ENCODE peak calls at places on chromosomes 11 and 22, in seven cellular contexts. One of them, this sample, is unnamed. For H3K4me1, the result is how much of the 10 kb centered on the place peaks cover.

GRCh38 chr22:43985532-43985931 is 30.3 kb downstream of the SAMM50 start:
- DNase-seq in CD8-positive, alpha-beta T cell: no peak
- DNase-seq in body of pancreas: no peak
- DNase-seq in left lung: no peak
- DNase-seq in esophagus squamous epithelium: no peak
- DNase-seq in osteoblast: no peak
- DNase-seq in adrenal gland: peak
- DNase-seq in this sample: no peak

GRCh38 chr11:18669211-18669593 is 29.4 kb upstream of the TMEM86A start:
- DNase-seq in adrenal gland: no peak
- DNase-seq in left lung: no peak
- DNase-seq in esophagus squamous epithelium: no peak
- DNase-seq in osteoblast: no peak
- DNase-seq in body of pancreas: peak
- DNase-seq in CD8-positive, alpha-beta T cell: no peak
- DNase-seq in this sample: no peak

GRCh38 chr11:115941481-115941993 is 437.3 kb upstream of the CADM1 start:
- DNase-seq in esophagus squamous epithelium: no peak
- DNase-seq in CD8-positive, alpha-beta T cell: no peak
- DNase-seq in left lung: peak
- DNase-seq in body of pancreas: peak
- DNase-seq in adrenal gland: peak
- DNase-seq in osteoblast: no peak
- DNase-seq in this sample: no peak

GRCh38 chr22:44130076-44130711 is 50.5 kb upstream of the PARVG start:
- DNase-seq in CD8-positive, alpha-beta T cell: no peak
- DNase-seq in adrenal gland: no peak
- DNase-seq in esophagus squamous epithelium: no peak
- DNase-seq in left lung: no peak
- DNase-seq in osteoblast: no peak
- DNase-seq in body of pancreas: no peak
- DNase-seq in this sample: no peak

GRCh38 chr22:39917776-39918493 is 17.1 kb downstream of the GRAP2 start:
- DNase-seq in left lung: no peak
- DNase-seq in esophagus squamous epithelium: no peak
- DNase-seq in osteoblast: no peak
- DNase-seq in body of pancreas: no peak
- DNase-seq in adrenal gland: no peak
- DNase-seq in CD8-positive, alpha-beta T cell: no peak
- DNase-seq in this sample: no peak

GRCh38 chr11:1878134-1879031 is 13.3 kb downstream of the PRR33 start:
- DNase-seq in adrenal gland: peak
- DNase-seq in left lung: no peak
- DNase-seq in body of pancreas: peak
- DNase-seq in esophagus squamous epithelium: no peak
- DNase-seq in osteoblast: peak
- DNase-seq in CD8-positive, alpha-beta T cell: no peak
- DNase-seq in this sample: no peak

GRCh38 chr11:65503923-65504670 is 5.3 kb downstream of the MALAT1 start:
- DNase-seq in left lung: no peak
- DNase-seq in adrenal gland: peak
- DNase-seq in body of pancreas: no peak
- DNase-seq in CD8-positive, alpha-beta T cell: no peak
- DNase-seq in esophagus squamous epithelium: no peak
- DNase-seq in osteoblast: peak
- DNase-seq in this sample: peak

GRCh38 chr11:1549355-1550330 is 22.4 kb downstream of the DUSP8 start:
- DNase-seq in esophagus squamous epithelium: no peak
- DNase-seq in CD8-positive, alpha-beta T cell: no peak
- DNase-seq in osteoblast: peak
- DNase-seq in adrenal gland: no peak
- DNase-seq in body of pancreas: no peak
- DNase-seq in left lung: no peak
- DNase-seq in this sample: no peak

GRCh38 chr22:17269607-17270261 is 50.5 kb upstream of the ADA2 start:
- DNase-seq in body of pancreas: no peak
- DNase-seq in osteoblast: peak
- DNase-seq in esophagus squamous epithelium: no peak
- DNase-seq in adrenal gland: no peak
- DNase-seq in CD8-positive, alpha-beta T cell: no peak
- DNase-seq in left lung: no peak
- DNase-seq in this sample: peak

GRCh38 chr11:82533628-82534353 is 199.9 kb downstream of the FAM181B start:
- DNase-seq in body of pancreas: no peak
- DNase-seq in osteoblast: no peak
- DNase-seq in left lung: no peak
- DNase-seq in CD8-positive, alpha-beta T cell: no peak
- DNase-seq in esophagus squamous epithelium: no peak
- DNase-seq in adrenal gland: no peak
- DNase-seq in this sample: no peak

GRCh38 chr11:38598413-38598812 is 2000.4 kb upstream of the RAG2 start:
- DNase-seq in esophagus squamous epithelium: no peak
- DNase-seq in left lung: no peak
- DNase-seq in osteoblast: no peak
- DNase-seq in CD8-positive, alpha-beta T cell: no peak
- DNase-seq in adrenal gland: no peak
- DNase-seq in body of pancreas: no peak
- DNase-seq in this sample: no peak

GRCh38 chr11:86579406-86579731 is 93.0 kb downstream of the ME3 start:
- DNase-seq in body of pancreas: no peak
- DNase-seq in osteoblast: no peak
- DNase-seq in adrenal gland: no peak
- DNase-seq in left lung: no peak
- DNase-seq in CD8-positive, alpha-beta T cell: no peak
- DNase-seq in esophagus squamous epithelium: no peak
- DNase-seq in this sample: no peak

DNA sequence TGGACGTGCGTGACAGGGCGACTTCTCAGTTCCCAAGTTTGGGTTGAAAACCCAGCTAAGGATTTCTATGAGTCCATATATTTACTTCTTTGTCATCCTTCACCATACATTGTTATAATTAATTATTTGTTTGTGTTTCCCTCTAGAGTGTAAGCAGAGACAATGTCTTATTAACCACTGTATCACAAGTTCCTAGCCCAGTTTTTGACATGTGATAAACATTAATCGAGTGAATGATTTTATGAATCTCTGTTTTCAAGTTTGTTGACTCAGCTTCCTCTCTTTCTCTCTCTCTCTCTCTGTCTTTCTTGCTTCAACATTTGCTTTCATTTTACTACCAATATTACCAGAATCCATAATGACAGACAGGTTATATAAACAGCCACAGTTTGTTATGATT is 1259.6 kb upstream of the TENM4 start:
- DNase-seq in esophagus squamous epithelium: no peak
- DNase-seq in osteoblast: no peak
- DNase-seq in adrenal gland: no peak
- DNase-seq in left lung: no peak
- DNase-seq in body of pancreas: no peak
- DNase-seq in CD8-positive, alpha-beta T cell: no peak
- DNase-seq in this sample: no peak
- H3K4me1 ChIP-seq in esophagus squamous epithelium: under half
- H3K4me1 ChIP-seq in osteoblast: under half
- H3K4me1 ChIP-seq in adrenal gland: under half
- H3K4me1 ChIP-seq in left lung: under half
- H3K4me1 ChIP-seq in body of pancreas: under half
- H3K4me1 ChIP-seq in CD8-positive, alpha-beta T cell: under half
- H3K4me1 ChIP-seq in this sample: under half

DNA sequence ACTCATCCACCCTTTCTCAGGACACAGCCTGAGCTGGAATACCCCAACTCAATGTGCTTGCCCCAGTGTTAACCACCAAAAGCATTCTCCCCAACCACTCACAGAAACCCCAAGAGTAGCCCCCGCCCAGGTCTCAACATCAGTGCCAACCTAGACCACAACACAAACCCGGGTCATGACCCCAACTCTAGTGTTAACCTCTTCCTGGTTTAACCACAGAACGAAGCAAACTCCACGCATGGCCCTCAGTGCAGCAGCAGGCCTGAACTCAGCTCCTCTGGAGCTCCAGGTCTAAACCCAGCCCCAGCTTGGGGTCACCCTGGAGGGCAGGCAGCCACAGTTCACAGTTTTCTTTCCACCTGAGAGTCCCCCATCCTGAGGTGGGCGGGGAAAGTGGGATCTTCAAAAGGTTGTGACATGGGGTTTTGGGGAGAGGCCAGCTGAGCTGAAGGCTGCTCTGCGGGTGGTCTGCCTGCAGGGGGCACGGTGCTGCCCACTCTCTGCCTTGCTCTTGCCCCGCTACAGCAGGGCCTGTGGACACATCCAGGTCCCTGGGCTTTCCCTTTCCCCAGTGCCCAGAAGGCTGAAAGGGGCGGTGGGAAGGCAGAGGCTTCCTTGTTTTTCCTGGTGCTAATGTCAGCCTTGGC is 37.9 kb downstream of the NECTIN1 start:
- DNase-seq in left lung: no peak
- DNase-seq in osteoblast: no peak
- DNase-seq in adrenal gland: no peak
- DNase-seq in esophagus squamous epithelium: no peak
- DNase-seq in CD8-positive, alpha-beta T cell: no peak
- DNase-seq in body of pancreas: no peak
- DNase-seq in this sample: no peak
- TF ChIP-seq CTCF in left lung: no peak
- TF ChIP-seq CTCF in osteoblast: no peak
- TF ChIP-seq CTCF in adrenal gland: no peak
- TF ChIP-seq CTCF in esophagus squamous epithelium: no peak
- TF ChIP-seq CTCF in CD8-positive, alpha-beta T cell: peak
- TF ChIP-seq CTCF in body of pancreas: no peak
- TF ChIP-seq CTCF in this sample: peak

GRCh38 chr11:15723966-15724365 is 609.2 kb downstream of the INSC start:
- DNase-seq in body of pancreas: no peak
- DNase-seq in left lung: no peak
- DNase-seq in esophagus squamous epithelium: no peak
- DNase-seq in CD8-positive, alpha-beta T cell: no peak
- DNase-seq in osteoblast: no peak
- DNase-seq in adrenal gland: no peak
- DNase-seq in this sample: no peak

GRCh38 chr11:15716550-15716949 is 601.8 kb downstream of the INSC start:
- DNase-seq in body of pancreas: no peak
- DNase-seq in left lung: no peak
- DNase-seq in CD8-positive, alpha-beta T cell: no peak
- DNase-seq in adrenal gland: no peak
- DNase-seq in esophagus squamous epithelium: no peak
- DNase-seq in osteoblast: no peak
- DNase-seq in this sample: peak

GRCh38 chr11:15724611-15725010 is 609.9 kb downstream of the INSC start:
- DNase-seq in body of pancreas: no peak
- DNase-seq in adrenal gland: no peak
- DNase-seq in left lung: no peak
- DNase-seq in CD8-positive, alpha-beta T cell: no peak
- DNase-seq in esophagus squamous epithelium: no peak
- DNase-seq in osteoblast: no peak
- DNase-seq in this sample: no peak

GRCh38 chr11:15725246-15725645 is 610.5 kb downstream of the INSC start:
- DNase-seq in osteoblast: no peak
- DNase-seq in CD8-positive, alpha-beta T cell: no peak
- DNase-seq in esophagus squamous epithelium: no peak
- DNase-seq in body of pancreas: no peak
- DNase-seq in adrenal gland: no peak
- DNase-seq in left lung: no peak
- DNase-seq in this sample: no peak

GRCh38 chr11:15720460-15720859 is 605.7 kb downstream of the INSC start:
- DNase-seq in CD8-positive, alpha-beta T cell: no peak
- DNase-seq in esophagus squamous epithelium: no peak
- DNase-seq in osteoblast: no peak
- DNase-seq in adrenal gland: no peak
- DNase-seq in left lung: no peak
- DNase-seq in body of pancreas: no peak
- DNase-seq in this sample: no peak
- H3K27ac ChIP-seq in CD8-positive, alpha-beta T cell: no peak
- H3K27ac ChIP-seq in esophagus squamous epithelium: no peak
- H3K27ac ChIP-seq in osteoblast: no peak
- H3K27ac ChIP-seq in adrenal gland: no peak
- H3K27ac ChIP-seq in left lung: no peak
- H3K27ac ChIP-seq in body of pancreas: no peak
- H3K27ac ChIP-seq in this sample: no peak

GRCh38 chr11:6654281-6655019 is 1.2 kb downstream of the DCHS1 start:
- DNase-seq in osteoblast: no peak
- DNase-seq in esophagus squamous epithelium: no peak
- DNase-seq in adrenal gland: no peak
- DNase-seq in body of pancreas: peak
- DNase-seq in left lung: no peak
- DNase-seq in CD8-positive, alpha-beta T cell: no peak
- DNase-seq in this sample: no peak
- H3K4me1 ChIP-seq in osteoblast: under half
- H3K4me1 ChIP-seq in esophagus squamous epithelium: under half
- H3K4me1 ChIP-seq in adrenal gland: under half
- H3K4me1 ChIP-seq in body of pancreas: under half
- H3K4me1 ChIP-seq in left lung: under half
- H3K4me1 ChIP-seq in CD8-positive, alpha-beta T cell: under half
- H3K4me1 ChIP-seq in this sample: under half

This sample was measured in endodermal cell.